ENCODE peak calls at places on chromosomes 6 and 20, in eight cellular contexts. One of them, this sample, is unnamed.

GRCh38 chr20:8796088-8796665 is 272.7 kb upstream of the PLCB4 start:
- DNase-seq in right lobe of liver: no peak
- DNase-seq in posterior cingulate gyrus: no peak
- DNase-seq in T-helper 17 cell: no peak
- DNase-seq in activated CD4-positive, alpha-beta T cell treated with anti-CD3 and anti-CD28 coated beads, Interleukin-2, amount 50 U/mL, for 24 hours: no peak
- DNase-seq in WERI-Rb-1: no peak
- DNase-seq in stimulated activated CD4-positive, alpha-beta T cell treated with anti-CD3 and anti-CD28 coated beads, Interleukin-1b, Interleukin-23, amount 100 ng/mL, for 4 hours: no peak
- DNase-seq in A549: no peak
- DNase-seq in this sample: no peak

GRCh38 chr6:17149581-17149980 is 47.7 kb downstream of the STMND1 start:
- DNase-seq in A549: no peak
- DNase-seq in stimulated activated CD4-positive, alpha-beta T cell treated with anti-CD3 and anti-CD28 coated beads, Interleukin-1b, Interleukin-23, amount 100 ng/mL, for 4 hours: no peak
- DNase-seq in WERI-Rb-1: peak
- DNase-seq in T-helper 17 cell: no peak
- DNase-seq in posterior cingulate gyrus: no peak
- DNase-seq in right lobe of liver: no peak
- DNase-seq in activated CD4-positive, alpha-beta T cell treated with anti-CD3 and anti-CD28 coated beads, Interleukin-2, amount 50 U/mL, for 24 hours: no peak
- DNase-seq in this sample: no peak

GRCh38 chr20:62651285-62652021 is 9.2 kb downstream of the SLCO4A1 start:
- DNase-seq in right lobe of liver: no peak
- DNase-seq in activated CD4-positive, alpha-beta T cell treated with anti-CD3 and anti-CD28 coated beads, Interleukin-2, amount 50 U/mL, for 24 hours: peak
- DNase-seq in WERI-Rb-1: no peak
- DNase-seq in posterior cingulate gyrus: no peak
- DNase-seq in A549: no peak
- DNase-seq in T-helper 17 cell: peak
- DNase-seq in stimulated activated CD4-positive, alpha-beta T cell treated with anti-CD3 and anti-CD28 coated beads, Interleukin-1b, Interleukin-23, amount 100 ng/mL, for 4 hours: peak
- DNase-seq in this sample: no peak

GRCh38 chr6:34864007-34864406 is 23.8 kb downstream of the TAF11 start:
- DNase-seq in stimulated activated CD4-positive, alpha-beta T cell treated with anti-CD3 and anti-CD28 coated beads, Interleukin-1b, Interleukin-23, amount 100 ng/mL, for 4 hours: no peak
- DNase-seq in activated CD4-positive, alpha-beta T cell treated with anti-CD3 and anti-CD28 coated beads, Interleukin-2, amount 50 U/mL, for 24 hours: no peak
- DNase-seq in posterior cingulate gyrus: no peak
- DNase-seq in A549: no peak
- DNase-seq in T-helper 17 cell: no peak
- DNase-seq in WERI-Rb-1: no peak
- DNase-seq in right lobe of liver: no peak
- DNase-seq in this sample: no peak

GRCh38 chr20:49405062-49405683 is 77.3 kb downstream of the KCNB1 start:
- DNase-seq in right lobe of liver: no peak
- DNase-seq in A549: no peak
- DNase-seq in posterior cingulate gyrus: no peak
- DNase-seq in activated CD4-positive, alpha-beta T cell treated with anti-CD3 and anti-CD28 coated beads, Interleukin-2, amount 50 U/mL, for 24 hours: no peak
- DNase-seq in T-helper 17 cell: no peak
- DNase-seq in WERI-Rb-1: no peak
- DNase-seq in stimulated activated CD4-positive, alpha-beta T cell treated with anti-CD3 and anti-CD28 coated beads, Interleukin-1b, Interleukin-23, amount 100 ng/mL, for 4 hours: no peak
- DNase-seq in this sample: no peak

GRCh38 chr6:6942826-6943225 is 164.9 kb upstream of the RREB1 start:
- DNase-seq in T-helper 17 cell: no peak
- DNase-seq in WERI-Rb-1: no peak
- DNase-seq in A549: no peak
- DNase-seq in right lobe of liver: no peak
- DNase-seq in activated CD4-positive, alpha-beta T cell treated with anti-CD3 and anti-CD28 coated beads, Interleukin-2, amount 50 U/mL, for 24 hours: no peak
- DNase-seq in stimulated activated CD4-positive, alpha-beta T cell treated with anti-CD3 and anti-CD28 coated beads, Interleukin-1b, Interleukin-23, amount 100 ng/mL, for 4 hours: no peak
- DNase-seq in posterior cingulate gyrus: peak
- DNase-seq in this sample: peak

GRCh38 chr20:22080985-22081384 is 375.5 kb downstream of the PAX1 start:
- DNase-seq in T-helper 17 cell: no peak
- DNase-seq in activated CD4-positive, alpha-beta T cell treated with anti-CD3 and anti-CD28 coated beads, Interleukin-2, amount 50 U/mL, for 24 hours: no peak
- DNase-seq in right lobe of liver: no peak
- DNase-seq in stimulated activated CD4-positive, alpha-beta T cell treated with anti-CD3 and anti-CD28 coated beads, Interleukin-1b, Interleukin-23, amount 100 ng/mL, for 4 hours: no peak
- DNase-seq in A549: no peak
- DNase-seq in posterior cingulate gyrus: no peak
- DNase-seq in WERI-Rb-1: no peak
- DNase-seq in this sample: no peak

GRCh38 chr6:16985484-16986284 is 116.2 kb upstream of the STMND1 start:
- DNase-seq in T-helper 17 cell: no peak
- DNase-seq in A549: no peak
- DNase-seq in right lobe of liver: peak
- DNase-seq in stimulated activated CD4-positive, alpha-beta T cell treated with anti-CD3 and anti-CD28 coated beads, Interleukin-1b, Interleukin-23, amount 100 ng/mL, for 4 hours: no peak
- DNase-seq in WERI-Rb-1: no peak
- DNase-seq in activated CD4-positive, alpha-beta T cell treated with anti-CD3 and anti-CD28 coated beads, Interleukin-2, amount 50 U/mL, for 24 hours: no peak
- DNase-seq in posterior cingulate gyrus: no peak
- DNase-seq in this sample: peak

GRCh38 chr6:84667252-84668213 is 96.9 kb downstream of the TBX18 start:
- DNase-seq in right lobe of liver: no peak
- DNase-seq in WERI-Rb-1: no peak
- DNase-seq in activated CD4-positive, alpha-beta T cell treated with anti-CD3 and anti-CD28 coated beads, Interleukin-2, amount 50 U/mL, for 24 hours: no peak
- DNase-seq in posterior cingulate gyrus: no peak
- DNase-seq in T-helper 17 cell: no peak
- DNase-seq in stimulated activated CD4-positive, alpha-beta T cell treated with anti-CD3 and anti-CD28 coated beads, Interleukin-1b, Interleukin-23, amount 100 ng/mL, for 4 hours: no peak
- DNase-seq in A549: no peak
- DNase-seq in this sample: no peak

GRCh38 chr20:36717657-36718056 is 28.2 kb downstream of the NDRG3 start:
- DNase-seq in WERI-Rb-1: peak
- DNase-seq in posterior cingulate gyrus: no peak
- DNase-seq in T-helper 17 cell: no peak
- DNase-seq in A549: peak
- DNase-seq in stimulated activated CD4-positive, alpha-beta T cell treated with anti-CD3 and anti-CD28 coated beads, Interleukin-1b, Interleukin-23, amount 100 ng/mL, for 4 hours: no peak
- DNase-seq in right lobe of liver: no peak
- DNase-seq in activated CD4-positive, alpha-beta T cell treated with anti-CD3 and anti-CD28 coated beads, Interleukin-2, amount 50 U/mL, for 24 hours: no peak
- DNase-seq in this sample: peak

GRCh38 chr20:44142416-44142815 is 44.6 kb downstream of the JPH2 start:
- DNase-seq in A549: no peak
- DNase-seq in WERI-Rb-1: no peak
- DNase-seq in stimulated activated CD4-positive, alpha-beta T cell treated with anti-CD3 and anti-CD28 coated beads, Interleukin-1b, Interleukin-23, amount 100 ng/mL, for 4 hours: no peak
- DNase-seq in right lobe of liver: no peak
- DNase-seq in posterior cingulate gyrus: no peak
- DNase-seq in T-helper 17 cell: no peak
- DNase-seq in activated CD4-positive, alpha-beta T cell treated with anti-CD3 and anti-CD28 coated beads, Interleukin-2, amount 50 U/mL, for 24 hours: no peak
- DNase-seq in this sample: no peak

GRCh38 chr20:22801528-22801927 is 217.2 kb upstream of the FOXA2 start:
- DNase-seq in WERI-Rb-1: no peak
- DNase-seq in activated CD4-positive, alpha-beta T cell treated with anti-CD3 and anti-CD28 coated beads, Interleukin-2, amount 50 U/mL, for 24 hours: no peak
- DNase-seq in right lobe of liver: no peak
- DNase-seq in T-helper 17 cell: no peak
- DNase-seq in stimulated activated CD4-positive, alpha-beta T cell treated with anti-CD3 and anti-CD28 coated beads, Interleukin-1b, Interleukin-23, amount 100 ng/mL, for 4 hours: no peak
- DNase-seq in A549: no peak
- DNase-seq in posterior cingulate gyrus: no peak
- DNase-seq in this sample: no peak

GRCh38 chr6:23446394-23447001 is 679.5 kb upstream of the NRSN1 start:
- DNase-seq in T-helper 17 cell: no peak
- DNase-seq in right lobe of liver: no peak
- DNase-seq in WERI-Rb-1: peak
- DNase-seq in stimulated activated CD4-positive, alpha-beta T cell treated with anti-CD3 and anti-CD28 coated beads, Interleukin-1b, Interleukin-23, amount 100 ng/mL, for 4 hours: no peak
- DNase-seq in A549: peak
- DNase-seq in activated CD4-positive, alpha-beta T cell treated with anti-CD3 and anti-CD28 coated beads, Interleukin-2, amount 50 U/mL, for 24 hours: no peak
- DNase-seq in posterior cingulate gyrus: no peak
- DNase-seq in this sample: no peak

GRCh38 chr20:16260911-16261310 is 312.3 kb downstream of the KIF16B start:
- DNase-seq in A549: no peak
- DNase-seq in right lobe of liver: no peak
- DNase-seq in stimulated activated CD4-positive, alpha-beta T cell treated with anti-CD3 and anti-CD28 coated beads, Interleukin-1b, Interleukin-23, amount 100 ng/mL, for 4 hours: no peak
- DNase-seq in WERI-Rb-1: no peak
- DNase-seq in posterior cingulate gyrus: no peak
- DNase-seq in T-helper 17 cell: no peak
- DNase-seq in activated CD4-positive, alpha-beta T cell treated with anti-CD3 and anti-CD28 coated beads, Interleukin-2, amount 50 U/mL, for 24 hours: no peak
- DNase-seq in this sample: no peak

GRCh38 chr6:33933101-33933500 is 129.3 kb upstream of the MLN start:
- DNase-seq in T-helper 17 cell: no peak
- DNase-seq in stimulated activated CD4-positive, alpha-beta T cell treated with anti-CD3 and anti-CD28 coated beads, Interleukin-1b, Interleukin-23, amount 100 ng/mL, for 4 hours: no peak
- DNase-seq in right lobe of liver: no peak
- DNase-seq in activated CD4-positive, alpha-beta T cell treated with anti-CD3 and anti-CD28 coated beads, Interleukin-2, amount 50 U/mL, for 24 hours: no peak
- DNase-seq in posterior cingulate gyrus: no peak
- DNase-seq in A549: no peak
- DNase-seq in WERI-Rb-1: no peak
- DNase-seq in this sample: no peak

GRCh38 chr20:25464501-25465204 is 57.2 kb downstream of the GINS1 start:
- DNase-seq in right lobe of liver: no peak
- DNase-seq in WERI-Rb-1: no peak
- DNase-seq in activated CD4-positive, alpha-beta T cell treated with anti-CD3 and anti-CD28 coated beads, Interleukin-2, amount 50 U/mL, for 24 hours: no peak
- DNase-seq in posterior cingulate gyrus: no peak
- DNase-seq in stimulated activated CD4-positive, alpha-beta T cell treated with anti-CD3 and anti-CD28 coated beads, Interleukin-1b, Interleukin-23, amount 100 ng/mL, for 4 hours: no peak
- DNase-seq in A549: no peak
- DNase-seq in T-helper 17 cell: no peak
- DNase-seq in this sample: no peak

GRCh38 chr6:135243871-135244796 is 63.0 kb downstream of the MYB start:
- DNase-seq in WERI-Rb-1: no peak
- DNase-seq in posterior cingulate gyrus: no peak
- DNase-seq in right lobe of liver: no peak
- DNase-seq in stimulated activated CD4-positive, alpha-beta T cell treated with anti-CD3 and anti-CD28 coated beads, Interleukin-1b, Interleukin-23, amount 100 ng/mL, for 4 hours: no peak
- DNase-seq in A549: no peak
- DNase-seq in T-helper 17 cell: no peak
- DNase-seq in activated CD4-positive, alpha-beta T cell treated with anti-CD3 and anti-CD28 coated beads, Interleukin-2, amount 50 U/mL, for 24 hours: no peak
- DNase-seq in this sample: no peak

GRCh38 chr6:132725471-132725870 is 11.6 kb upstream of the VNN1 start:
- DNase-seq in T-helper 17 cell: no peak
- DNase-seq in WERI-Rb-1: no peak
- DNase-seq in posterior cingulate gyrus: no peak
- DNase-seq in A549: no peak
- DNase-seq in stimulated activated CD4-positive, alpha-beta T cell treated with anti-CD3 and anti-CD28 coated beads, Interleukin-1b, Interleukin-23, amount 100 ng/mL, for 4 hours: no peak
- DNase-seq in right lobe of liver: no peak
- DNase-seq in activated CD4-positive, alpha-beta T cell treated with anti-CD3 and anti-CD28 coated beads, Interleukin-2, amount 50 U/mL, for 24 hours: no peak
- DNase-seq in this sample: no peak

GRCh38 chr6:3499603-3500002 is 42.8 kb upstream of the SLC22A23 start:
- DNase-seq in right lobe of liver: no peak
- DNase-seq in T-helper 17 cell: no peak
- DNase-seq in A549: no peak
- DNase-seq in posterior cingulate gyrus: no peak
- DNase-seq in activated CD4-positive, alpha-beta T cell treated with anti-CD3 and anti-CD28 coated beads, Interleukin-2, amount 50 U/mL, for 24 hours: no peak
- DNase-seq in WERI-Rb-1: no peak
- DNase-seq in stimulated activated CD4-positive, alpha-beta T cell treated with anti-CD3 and anti-CD28 coated beads, Interleukin-1b, Interleukin-23, amount 100 ng/mL, for 4 hours: no peak
- DNase-seq in this sample: no peak

GRCh38 chr20:44536139-44536538 is 14.3 kb upstream of the SERINC3 start:
- DNase-seq in A549: no peak
- DNase-seq in T-helper 17 cell: no peak
- DNase-seq in posterior cingulate gyrus: no peak
- DNase-seq in right lobe of liver: no peak
- DNase-seq in WERI-Rb-1: no peak
- DNase-seq in stimulated activated CD4-positive, alpha-beta T cell treated with anti-CD3 and anti-CD28 coated beads, Interleukin-1b, Interleukin-23, amount 100 ng/mL, for 4 hours: no peak
- DNase-seq in activated CD4-positive, alpha-beta T cell treated with anti-CD3 and anti-CD28 coated beads, Interleukin-2, amount 50 U/mL, for 24 hours: no peak
- DNase-seq in this sample: no peak

GRCh38 chr6:163630575-163630974 is 216.1 kb downstream of the QKI start:
- DNase-seq in activated CD4-positive, alpha-beta T cell treated with anti-CD3 and anti-CD28 coated beads, Interleukin-2, amount 50 U/mL, for 24 hours: no peak
- DNase-seq in stimulated activated CD4-positive, alpha-beta T cell treated with anti-CD3 and anti-CD28 coated beads, Interleukin-1b, Interleukin-23, amount 100 ng/mL, for 4 hours: no peak
- DNase-seq in A549: no peak
- DNase-seq in right lobe of liver: no peak
- DNase-seq in WERI-Rb-1: no peak
- DNase-seq in posterior cingulate gyrus: no peak
- DNase-seq in T-helper 17 cell: no peak
- DNase-seq in this sample: no peak

GRCh38 chr20:60976913-60977312 is 275.1 kb upstream of the CDH4 start:
- DNase-seq in A549: no peak
- DNase-seq in activated CD4-positive, alpha-beta T cell treated with anti-CD3 and anti-CD28 coated beads, Interleukin-2, amount 50 U/mL, for 24 hours: no peak
- DNase-seq in T-helper 17 cell: no peak
- DNase-seq in WERI-Rb-1: no peak
- DNase-seq in posterior cingulate gyrus: no peak
- DNase-seq in right lobe of liver: no peak
- DNase-seq in stimulated activated CD4-positive, alpha-beta T cell treated with anti-CD3 and anti-CD28 coated beads, Interleukin-1b, Interleukin-23, amount 100 ng/mL, for 4 hours: no peak
- DNase-seq in this sample: no peak

GRCh38 chr6:162099685-162100084 is 627.9 kb downstream of the PRKN start:
- DNase-seq in stimulated activated CD4-positive, alpha-beta T cell treated with anti-CD3 and anti-CD28 coated beads, Interleukin-1b, Interleukin-23, amount 100 ng/mL, for 4 hours: peak
- DNase-seq in right lobe of liver: peak
- DNase-seq in A549: peak
- DNase-seq in posterior cingulate gyrus: no peak
- DNase-seq in activated CD4-positive, alpha-beta T cell treated with anti-CD3 and anti-CD28 coated beads, Interleukin-2, amount 50 U/mL, for 24 hours: no peak
- DNase-seq in WERI-Rb-1: no peak
- DNase-seq in T-helper 17 cell: no peak
- DNase-seq in this sample: no peak

GRCh38 chr6:43742931-43743632 is 26.9 kb upstream of the VEGFA start:
- DNase-seq in posterior cingulate gyrus: no peak
- DNase-seq in WERI-Rb-1: peak
- DNase-seq in right lobe of liver: no peak
- DNase-seq in T-helper 17 cell: no peak
- DNase-seq in activated CD4-positive, alpha-beta T cell treated with anti-CD3 and anti-CD28 coated beads, Interleukin-2, amount 50 U/mL, for 24 hours: no peak
- DNase-seq in stimulated activated CD4-positive, alpha-beta T cell treated with anti-CD3 and anti-CD28 coated beads, Interleukin-1b, Interleukin-23, amount 100 ng/mL, for 4 hours: no peak
- DNase-seq in A549: no peak
- DNase-seq in this sample: no peak

GRCh38 chr6:11006060-11006459 is 38.0 kb downstream of the ELOVL2 start:
- DNase-seq in A549: no peak
- DNase-seq in T-helper 17 cell: no peak
- DNase-seq in stimulated activated CD4-positive, alpha-beta T cell treated with anti-CD3 and anti-CD28 coated beads, Interleukin-1b, Interleukin-23, amount 100 ng/mL, for 4 hours: no peak
- DNase-seq in WERI-Rb-1: no peak
- DNase-seq in posterior cingulate gyrus: no peak
- DNase-seq in activated CD4-positive, alpha-beta T cell treated with anti-CD3 and anti-CD28 coated beads, Interleukin-2, amount 50 U/mL, for 24 hours: no peak
- DNase-seq in right lobe of liver: no peak
- DNase-seq in this sample: no peak

This sample was measured in HFFc6.